ENCODE peak calls at places on chromosomes 4 and X, in four cellular contexts. T is lower lobe of right lung, V is WERI-Rb-1, O is breast epithelium. L is an unnamed sample.

GRCh38 chr4:156705291-156705690 is 266.3 kb downstream of the PDGFC start:
- DNase-seq in T (no peak), V (no peak), O (no peak), L (no peak)

GRCh38 chr4:183335369-183335940 is 13.2 kb upstream of the CLDN24 start:
- DNase-seq in T (no peak), V (no peak), O (no peak), L (peak; percentile 61)

GRCh38 chr4:85722401-85722800 is 247.5 kb downstream of the ARHGAP24 start:
- DNase-seq in T (no peak), V (no peak), O (no peak), L (no peak)

GRCh38 chr4:105181259-105181658 is 34.6 kb downstream of the TET2 start:
- DNase-seq in T (no peak), V (no peak), O (no peak), L (no peak)

GRCh38 chrX:49876750-49877149 is 2.5 kb upstream of the USP27X start:
- DNase-seq in T (no peak), V (no peak), O (no peak), L (no peak)

GRCh38 chr4:102503301-102503746 is 2.2 kb downstream of the NFKB1 start:
- DNase-seq in T (no peak), V (no peak), O (no peak), L (no peak)

GRCh38 chrX:13000311-13000811 is 25.5 kb downstream of the TMSB4X start:
- DNase-seq in T (peak; percentile 50), V (no peak), O (no peak), L (no peak)

GRCh38 chr4:53100801-53101581 is 238.9 kb downstream of the RASL11B start:
- DNase-seq in T (no peak), V (no peak), O (no peak), L (no peak)

GRCh38 chr4:151035321-151035720 is 20.2 kb upstream of the LRBA start:
- DNase-seq in T (no peak), V (no peak), O (no peak), L (no peak)

GRCh38 chrX:122913764-122914163 is 270.3 kb upstream of the GRIA3 start:
- DNase-seq in T (no peak), V (no peak), O (no peak), L (no peak)

GRCh38 chr4:7506572-7506971 is 71.8 kb upstream of the PSAPL1 start:
- DNase-seq in T (no peak), V (no peak), O (no peak), L (no peak)

GRCh38 chr4:150229538-150229937 is 151.3 kb downstream of the DCLK2 start:
- DNase-seq in T (no peak), V (no peak), O (no peak), L (no peak)

GRCh38 chrX:39808471-39808917 is 289.3 kb downstream of the BCOR start:
- DNase-seq in T (no peak), V (no peak), O (no peak), L (no peak)

GRCh38 chr4:183380901-183381300 is 58.7 kb upstream of the CLDN24 start:
- DNase-seq in T (no peak), V (no peak), O (no peak), L (no peak)

GRCh38 chr4:80196259-80197131 is 808 bp upstream of the PRDM8 start:
- DNase-seq in T (no peak), V (peak; percentile 84), O (no peak), L (no peak)

GRCh38 chr4:152138451-152138850 is 377.6 kb upstream of the GATB start:
- DNase-seq in T (no peak), V (peak; percentile 26), O (no peak), L (no peak)

GRCh38 chr4:168486961-168487820 is 6.9 kb upstream of the DDX60L start:
- DNase-seq in T (no peak), V (no peak), O (no peak), L (no peak)

GRCh38 chr4:143391895-143392294 is 55.2 kb downstream of the GAB1 start:
- DNase-seq in T (no peak), V (no peak), O (no peak), L (no peak)

GRCh38 chrX:154918060-154918483 is 31.9 kb downstream of the F8A1 start:
- DNase-seq in T (no peak), V (peak; percentile 71), O (peak; percentile 51), L (no peak)

GRCh38 chr4:80125252-80126177 is 52.5 kb upstream of the ANTXR2 start:
- DNase-seq in T (no peak), V (no peak), O (no peak), L (no peak)

GRCh38 chr4:122896270-122896669 is 26.1 kb downstream of the NUDT6 start:
- DNase-seq in T (no peak), V (no peak), O (no peak), L (no peak)

GRCh38 chr4:21507439-21507838 is 441.1 kb downstream of the KCNIP4 start:
- DNase-seq in T (no peak), V (no peak), O (no peak), L (no peak)

GRCh38 chr4:27703771-27704170 is 843.1 kb downstream of the STIM2 start:
- DNase-seq in T (no peak), V (no peak), O (no peak), L (no peak)

GRCh38 chrX:74423289-74423985 is 2.1 kb downstream of the SLC16A2 start:
- DNase-seq in T (no peak), V (no peak), O (no peak), L (no peak)

GRCh38 chr4:165754664-165755063 is 118.4 kb upstream of the TLL1 start:
- DNase-seq in T (no peak), V (no peak), O (no peak), L (no peak)

GRCh38 chrX:39497717-39498265 is 600.0 kb downstream of the BCOR start:
- DNase-seq in T (no peak), V (peak; percentile 93), O (no peak), L (no peak)

GRCh38 chr4:22454955-22455354 is 60.9 kb downstream of the ADGRA3 start:
- DNase-seq in T (no peak), V (no peak), O (no peak), L (no peak)

GRCh38 chrX:19840899-19841648 is 46.3 kb downstream of the SH3KBP1 start:
- DNase-seq in T (no peak), V (no peak), O (no peak), L (peak; percentile 28)

GRCh38 chrX:81291996-81292395 is 90.1 kb downstream of the SH3BGRL start:
- DNase-seq in T (no peak), V (no peak), O (no peak), L (no peak)

GRCh38 chrX:54423161-54423888 is 16.9 kb upstream of the TSR2 start:
- DNase-seq in T (no peak), V (no peak), O (no peak), L (no peak)

GRCh38 chr4:101269682-101270081 is 77.6 kb downstream of the PPP3CA start:
- DNase-seq in T (no peak), V (no peak), O (no peak), L (no peak)

GRCh38 chrX:108159028-108159670 is 67.6 kb downstream of the ATG4A start:
- DNase-seq in T (no peak), V (no peak), O (no peak), L (no peak)

GRCh38 chr4:3307891-3308575 is 15.2 kb downstream of the RGS12 start:
- DNase-seq in T (peak; percentile 31), V (no peak), O (peak; percentile 30), L (peak; percentile 60)

GRCh38 chr4:88971536-88971935 is 85.4 kb downstream of the FAM13A start:
- DNase-seq in T (no peak), V (no peak), O (no peak), L (no peak)

GRCh38 chr4:5708829-5709680 is 696 bp upstream of the EVC2 start:
- DNase-seq in T (no peak), V (peak; percentile 63), O (no peak), L (no peak)
- H3K4me3 ChIP-seq in T (peak overlapping the region; percentile 77), V (no peak overlapping the region), O (peak overlapping the region; percentile 69), L (peak overlapping the region; percentile 81)

GRCh38 chrX:46573331-46573895 is at the start of gene CHST7:
- DNase-seq in T (peak; percentile 70), V (peak; percentile 65), O (no peak), L (peak; percentile 82)
- TF ChIP-seq CTCF in T (no peak), V (peak; percentile 39), O (no peak), L (no peak)

DNA sequence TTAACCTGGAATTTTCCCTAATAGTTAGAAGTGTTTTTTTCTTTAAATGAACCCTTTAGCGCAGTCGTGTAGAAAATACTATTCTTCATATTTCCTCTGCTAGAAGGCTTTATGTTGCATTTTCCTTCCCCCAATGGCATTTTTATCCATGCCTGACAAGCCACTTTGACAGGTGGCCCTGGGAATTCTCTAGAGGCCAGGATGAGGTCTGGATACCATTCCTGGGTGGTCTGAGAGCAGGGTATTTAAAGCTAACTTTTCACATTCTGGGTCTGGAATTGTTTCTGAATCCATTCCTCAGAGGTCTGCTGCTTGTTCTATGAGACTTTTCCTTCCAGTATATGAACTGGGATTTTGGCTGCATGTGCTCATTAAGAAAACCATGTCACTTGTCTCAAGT is 31.2 kb upstream of the PDGFRA start:
- DNase-seq in T (no peak), V (no peak), O (no peak), L (no peak)
- H3K27ac ChIP-seq in T (no peak overlapping the region), V (no peak overlapping the region), O (no peak overlapping the region), L (no peak overlapping the region)

GRCh38 chrX:137574102-137574783 is 8.3 kb downstream of the ZIC3 start:
- DNase-seq in T (no peak), V (no peak), O (no peak), L (no peak)
- H3K4me3 ChIP-seq in T (no peak overlapping the region), V (no peak overlapping the region), O (no peak overlapping the region), L (peak overlapping the region; percentile 28)